ENCODE peak calls at places on chromosome 15, in six cellular contexts. One of them, this sample, is unnamed. For H3K36me3, the result is how much of the 10 kb centered on the place peaks cover.

GRCh38 chr15:74182131-74182530 is 8.6 kb downstream of the ISLR start:
- DNase-seq in CD8-positive, alpha-beta T cell: no peak
- DNase-seq in neuronal stem cell: no peak
- DNase-seq in small intestine: no peak
- DNase-seq in endothelial cell of umbilical vein: no peak
- DNase-seq in uterus: peak
- DNase-seq in this sample: no peak

GRCh38 chr15:89177633-89178306 is 43.6 kb downstream of the RLBP1 start:
- DNase-seq in endothelial cell of umbilical vein: peak
- DNase-seq in small intestine: peak
- DNase-seq in CD8-positive, alpha-beta T cell: peak
- DNase-seq in uterus: peak
- DNase-seq in neuronal stem cell: peak
- DNase-seq in this sample: no peak

GRCh38 chr15:87572381-87572780 is 684.2 kb downstream of the NTRK3 start:
- DNase-seq in small intestine: no peak
- DNase-seq in endothelial cell of umbilical vein: no peak
- DNase-seq in uterus: no peak
- DNase-seq in neuronal stem cell: no peak
- DNase-seq in CD8-positive, alpha-beta T cell: no peak
- DNase-seq in this sample: no peak

GRCh38 chr15:29612096-29612495 is 210.2 kb downstream of the TJP1 start:
- DNase-seq in endothelial cell of umbilical vein: peak
- DNase-seq in neuronal stem cell: no peak
- DNase-seq in small intestine: no peak
- DNase-seq in CD8-positive, alpha-beta T cell: no peak
- DNase-seq in uterus: no peak
- DNase-seq in this sample: no peak

GRCh38 chr15:90840954-90841353 is 27.4 kb upstream of the FURIN start:
- DNase-seq in neuronal stem cell: no peak
- DNase-seq in endothelial cell of umbilical vein: no peak
- DNase-seq in CD8-positive, alpha-beta T cell: no peak
- DNase-seq in uterus: no peak
- DNase-seq in small intestine: no peak
- DNase-seq in this sample: no peak

GRCh38 chr15:71780349-71780976 is 29.9 kb upstream of the NR2E3 start:
- DNase-seq in endothelial cell of umbilical vein: peak
- DNase-seq in small intestine: peak
- DNase-seq in uterus: no peak
- DNase-seq in CD8-positive, alpha-beta T cell: peak
- DNase-seq in neuronal stem cell: peak
- DNase-seq in this sample: no peak

GRCh38 chr15:88564741-88565140 is 18.3 kb upstream of the DET1 start:
- DNase-seq in small intestine: no peak
- DNase-seq in CD8-positive, alpha-beta T cell: no peak
- DNase-seq in endothelial cell of umbilical vein: no peak
- DNase-seq in neuronal stem cell: no peak
- DNase-seq in uterus: no peak
- DNase-seq in this sample: no peak

GRCh38 chr15:41926184-41927056 is 32.6 kb upstream of the SPTBN5 start:
- DNase-seq in CD8-positive, alpha-beta T cell: no peak
- DNase-seq in endothelial cell of umbilical vein: peak
- DNase-seq in neuronal stem cell: no peak
- DNase-seq in small intestine: peak
- DNase-seq in uterus: no peak
- DNase-seq in this sample: no peak

GRCh38 chr15:29032776-29033175 is 147.0 kb downstream of the APBA2 start:
- DNase-seq in small intestine: no peak
- DNase-seq in neuronal stem cell: no peak
- DNase-seq in uterus: no peak
- DNase-seq in CD8-positive, alpha-beta T cell: no peak
- DNase-seq in endothelial cell of umbilical vein: no peak
- DNase-seq in this sample: no peak

GRCh38 chr15:84773716-84774115 is 25.3 kb downstream of the ZNF592 start:
- DNase-seq in uterus: no peak
- DNase-seq in small intestine: no peak
- DNase-seq in neuronal stem cell: no peak
- DNase-seq in endothelial cell of umbilical vein: no peak
- DNase-seq in CD8-positive, alpha-beta T cell: no peak
- DNase-seq in this sample: no peak

GRCh38 chr15:40769310-40770146 is at the start of gene C15orf62:
- DNase-seq in neuronal stem cell: no peak
- DNase-seq in endothelial cell of umbilical vein: peak
- DNase-seq in CD8-positive, alpha-beta T cell: peak
- DNase-seq in small intestine: peak
- DNase-seq in uterus: peak
- DNase-seq in this sample: peak

GRCh38 chr15:43153269-43153668 is 19.9 kb downstream of the TMEM62 start:
- DNase-seq in uterus: no peak
- DNase-seq in neuronal stem cell: no peak
- DNase-seq in CD8-positive, alpha-beta T cell: no peak
- DNase-seq in endothelial cell of umbilical vein: no peak
- DNase-seq in small intestine: no peak
- DNase-seq in this sample: no peak
- H3K36me3 ChIP-seq in uterus: under half
- H3K36me3 ChIP-seq in neuronal stem cell: half or more
- H3K36me3 ChIP-seq in CD8-positive, alpha-beta T cell: under half
- H3K36me3 ChIP-seq in endothelial cell of umbilical vein: under half
- H3K36me3 ChIP-seq in small intestine: under half
- H3K36me3 ChIP-seq in this sample: under half

GRCh38 chr15:82611348-82611747 is 35.8 kb downstream of the CPEB1 start:
- DNase-seq in CD8-positive, alpha-beta T cell: no peak
- DNase-seq in endothelial cell of umbilical vein: no peak
- DNase-seq in small intestine: no peak
- DNase-seq in neuronal stem cell: no peak
- DNase-seq in uterus: no peak
- DNase-seq in this sample: no peak
- H3K36me3 ChIP-seq in CD8-positive, alpha-beta T cell: under half
- H3K36me3 ChIP-seq in endothelial cell of umbilical vein: under half
- H3K36me3 ChIP-seq in small intestine: under half
- H3K36me3 ChIP-seq in neuronal stem cell: under half
- H3K36me3 ChIP-seq in uterus: under half
- H3K36me3 ChIP-seq in this sample: under half

GRCh38 chr15:78422571-78423340 is 15.3 kb upstream of the IREB2 start:
- DNase-seq in CD8-positive, alpha-beta T cell: peak
- DNase-seq in uterus: peak
- DNase-seq in small intestine: peak
- DNase-seq in neuronal stem cell: peak
- DNase-seq in endothelial cell of umbilical vein: peak
- DNase-seq in this sample: peak
- H3K36me3 ChIP-seq in CD8-positive, alpha-beta T cell: under half
- H3K36me3 ChIP-seq in uterus: under half
- H3K36me3 ChIP-seq in small intestine: under half
- H3K36me3 ChIP-seq in neuronal stem cell: under half
- H3K36me3 ChIP-seq in endothelial cell of umbilical vein: under half
- H3K36me3 ChIP-seq in this sample: under half

GRCh38 chr15:69067296-69067695 is 52.8 kb downstream of the NOX5 start:
- DNase-seq in uterus: no peak
- DNase-seq in small intestine: no peak
- DNase-seq in neuronal stem cell: no peak
- DNase-seq in CD8-positive, alpha-beta T cell: no peak
- DNase-seq in endothelial cell of umbilical vein: no peak
- DNase-seq in this sample: no peak
- H3K36me3 ChIP-seq in uterus: under half
- H3K36me3 ChIP-seq in small intestine: under half
- H3K36me3 ChIP-seq in neuronal stem cell: under half
- H3K36me3 ChIP-seq in CD8-positive, alpha-beta T cell: under half
- H3K36me3 ChIP-seq in endothelial cell of umbilical vein: under half
- H3K36me3 ChIP-seq in this sample: under half

GRCh38 chr15:75437721-75438120 is 13.8 kb downstream of the SIN3A start:
- DNase-seq in neuronal stem cell: no peak
- DNase-seq in endothelial cell of umbilical vein: no peak
- DNase-seq in CD8-positive, alpha-beta T cell: no peak
- DNase-seq in uterus: no peak
- DNase-seq in small intestine: no peak
- DNase-seq in this sample: no peak
- H3K36me3 ChIP-seq in neuronal stem cell: half or more
- H3K36me3 ChIP-seq in endothelial cell of umbilical vein: under half
- H3K36me3 ChIP-seq in CD8-positive, alpha-beta T cell: under half
- H3K36me3 ChIP-seq in uterus: under half
- H3K36me3 ChIP-seq in small intestine: under half
- H3K36me3 ChIP-seq in this sample: under half

DNA sequence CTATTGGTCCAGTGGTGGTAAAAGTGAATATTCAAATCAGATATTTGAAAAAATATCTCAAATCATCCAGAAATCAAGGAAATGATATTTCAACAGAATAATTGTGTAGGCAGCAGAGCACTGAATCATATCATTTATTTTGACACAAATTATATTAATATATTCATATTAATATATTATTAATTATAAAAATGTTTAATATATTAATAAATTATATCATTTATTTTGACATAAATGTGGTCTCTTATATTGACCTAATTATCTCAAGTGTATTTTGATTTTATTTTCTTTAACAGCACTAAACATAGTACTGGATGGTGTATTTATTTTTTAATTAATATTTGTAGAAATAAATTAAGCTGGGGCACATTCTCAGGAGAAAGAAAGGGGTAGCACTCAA is 257.7 kb upstream of the THBS1 start:
- DNase-seq in endothelial cell of umbilical vein: no peak
- DNase-seq in CD8-positive, alpha-beta T cell: no peak
- DNase-seq in small intestine: no peak
- DNase-seq in neuronal stem cell: no peak
- DNase-seq in uterus: no peak
- DNase-seq in this sample: no peak
- H3K36me3 ChIP-seq in endothelial cell of umbilical vein: under half
- H3K36me3 ChIP-seq in CD8-positive, alpha-beta T cell: under half
- H3K36me3 ChIP-seq in small intestine: under half
- H3K36me3 ChIP-seq in neuronal stem cell: under half
- H3K36me3 ChIP-seq in uterus: under half
- H3K36me3 ChIP-seq in this sample: under half

DNA sequence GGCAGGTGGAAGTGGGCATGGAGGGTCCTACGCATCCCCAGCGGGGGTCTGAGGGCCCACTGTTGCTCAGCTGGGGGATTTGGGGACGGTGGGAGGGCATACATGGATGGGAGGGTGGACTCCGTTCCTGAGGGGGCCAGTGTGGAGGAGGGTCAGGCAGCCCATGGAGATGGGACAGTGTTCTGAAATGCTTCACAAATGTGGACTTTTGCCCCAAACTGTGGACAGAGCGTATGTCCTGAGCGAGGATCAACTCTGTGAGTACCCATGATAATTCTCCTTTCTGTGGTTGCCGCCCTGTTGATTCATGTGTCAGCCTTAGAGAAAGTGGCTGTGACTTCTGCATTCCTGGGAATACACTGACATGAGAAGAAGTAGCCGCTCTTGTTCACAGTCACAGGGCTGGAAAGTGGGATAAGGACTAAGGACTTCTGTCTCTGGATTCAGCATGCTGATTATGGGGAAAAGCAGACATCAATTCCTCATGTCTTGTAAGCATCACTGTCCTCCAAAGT is 33.4 kb downstream of the SMAD3 start:
- DNase-seq in CD8-positive, alpha-beta T cell: no peak
- DNase-seq in small intestine: no peak
- DNase-seq in neuronal stem cell: no peak
- DNase-seq in uterus: no peak
- DNase-seq in endothelial cell of umbilical vein: no peak
- DNase-seq in this sample: no peak
- H3K36me3 ChIP-seq in CD8-positive, alpha-beta T cell: under half
- H3K36me3 ChIP-seq in small intestine: under half
- H3K36me3 ChIP-seq in neuronal stem cell: half or more
- H3K36me3 ChIP-seq in uterus: under half
- H3K36me3 ChIP-seq in endothelial cell of umbilical vein: under half
- H3K36me3 ChIP-seq in this sample: under half

DNA sequence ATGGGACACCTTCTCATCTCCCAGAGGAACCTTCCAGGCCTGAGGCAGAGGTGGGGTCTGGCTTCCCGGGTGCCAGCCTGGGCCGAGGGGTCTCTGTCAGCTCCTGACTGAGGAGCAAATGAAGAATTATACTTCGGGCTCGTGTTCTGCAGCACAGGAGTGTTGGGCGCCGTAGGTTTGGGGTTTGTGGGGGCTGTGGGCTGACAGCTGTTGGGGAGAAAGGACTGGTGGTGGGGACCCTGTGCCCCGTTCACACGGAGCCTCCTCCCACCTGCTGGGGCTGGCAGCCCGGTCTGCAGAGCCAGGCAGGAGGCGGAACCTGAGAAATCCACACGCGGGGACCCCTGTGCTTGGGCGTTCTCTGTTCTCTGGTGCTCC is 59.7 kb downstream of the ADAMTS7 start:
- DNase-seq in CD8-positive, alpha-beta T cell: no peak
- DNase-seq in uterus: no peak
- DNase-seq in small intestine: no peak
- DNase-seq in endothelial cell of umbilical vein: no peak
- DNase-seq in neuronal stem cell: no peak
- DNase-seq in this sample: no peak
- H3K36me3 ChIP-seq in CD8-positive, alpha-beta T cell: under half
- H3K36me3 ChIP-seq in uterus: under half
- H3K36me3 ChIP-seq in small intestine: under half
- H3K36me3 ChIP-seq in endothelial cell of umbilical vein: under half
- H3K36me3 ChIP-seq in neuronal stem cell: under half
- H3K36me3 ChIP-seq in this sample: under half

GRCh38 chr15:70062321-70062956 is 35.3 kb downstream of the TLE3 start:
- DNase-seq in neuronal stem cell: no peak
- DNase-seq in endothelial cell of umbilical vein: peak
- DNase-seq in CD8-positive, alpha-beta T cell: no peak
- DNase-seq in uterus: peak
- DNase-seq in small intestine: peak
- DNase-seq in this sample: no peak

GRCh38 chr15:70061696-70062270 is 35.9 kb downstream of the TLE3 start:
- DNase-seq in small intestine: no peak
- DNase-seq in endothelial cell of umbilical vein: no peak
- DNase-seq in uterus: no peak
- DNase-seq in CD8-positive, alpha-beta T cell: no peak
- DNase-seq in neuronal stem cell: no peak
- DNase-seq in this sample: no peak

GRCh38 chr15:70060214-70061085 is 37.3 kb downstream of the TLE3 start:
- DNase-seq in uterus: no peak
- DNase-seq in small intestine: no peak
- DNase-seq in endothelial cell of umbilical vein: no peak
- DNase-seq in CD8-positive, alpha-beta T cell: no peak
- DNase-seq in neuronal stem cell: no peak
- DNase-seq in this sample: no peak

GRCh38 chr15:70059476-70060213 is 38.1 kb downstream of the TLE3 start:
- DNase-seq in small intestine: no peak
- DNase-seq in uterus: peak
- DNase-seq in CD8-positive, alpha-beta T cell: no peak
- DNase-seq in endothelial cell of umbilical vein: no peak
- DNase-seq in neuronal stem cell: no peak
- DNase-seq in this sample: no peak

GRCh38 chr15:70061086-70061370 is 36.7 kb downstream of the TLE3 start:
- DNase-seq in neuronal stem cell: no peak
- DNase-seq in small intestine: no peak
- DNase-seq in uterus: peak
- DNase-seq in CD8-positive, alpha-beta T cell: no peak
- DNase-seq in endothelial cell of umbilical vein: no peak
- DNase-seq in this sample: no peak
- H3K36me3 ChIP-seq in neuronal stem cell: half or more
- H3K36me3 ChIP-seq in small intestine: under half
- H3K36me3 ChIP-seq in uterus: under half
- H3K36me3 ChIP-seq in CD8-positive, alpha-beta T cell: half or more
- H3K36me3 ChIP-seq in endothelial cell of umbilical vein: half or more
- H3K36me3 ChIP-seq in this sample: half or more